ENCODE peak calls at places on chromosomes 2 and 18, in eight cellular contexts. W, A, O, M, K, N, Y and T are unnamed samples. For H3K9me3, the result is how much of the 10 kb centered on the place peaks cover.

GRCh38 chr2:230925443-230925878 is 419 bp upstream of the GPR55 start:
- DNase-seq in W (no peak), K (no peak), O (peak), N (peak), A (no peak), M (no peak), Y (peak), T (no peak)

GRCh38 chr2:220036431-220036830 is 409.0 kb downstream of the SLC4A3 start:
- DNase-seq in K (no peak), M (no peak), W (no peak), Y (no peak), A (no peak), O (no peak), N (no peak), T (no peak)

GRCh38 chr2:217919781-217920351 is 82.9 kb downstream of the TNS1 start:
- DNase-seq in W (no peak), M (no peak), A (peak), O (peak), K (peak), Y (no peak), N (no peak), T (no peak)

GRCh38 chr2:2850891-2851290 is 519.8 kb upstream of the MYT1L start:
- DNase-seq in W (no peak), O (no peak), Y (no peak), K (no peak), N (no peak), A (no peak), M (no peak), T (no peak)

GRCh38 chr2:1140389-1141003 is 189.8 kb downstream of the SNTG2 start:
- DNase-seq in A (no peak), W (peak), M (no peak), N (no peak), O (no peak), K (peak), Y (no peak), T (no peak)

GRCh38 chr2:164620873-164621760 is at the start of gene GRB14:
- DNase-seq in M (no peak), O (peak), N (no peak), K (no peak), W (no peak), A (no peak), Y (peak), T (no peak)

GRCh38 chr2:27663463-27664244 is at the start of the genes SLC4A1AP and SUPT7L:
- DNase-seq in N (peak), Y (peak), M (peak), A (peak), O (peak), K (peak), W (peak), T (peak)

GRCh38 chr2:131032393-131032836 is 60.8 kb downstream of the FAM168B start:
- DNase-seq in A (no peak), M (no peak), O (no peak), K (no peak), Y (no peak), N (peak), W (no peak), T (no peak)

GRCh38 chr2:231877533-231878456 is 48.4 kb downstream of the NPPC start:
- DNase-seq in K (no peak), A (no peak), W (no peak), M (no peak), N (peak), Y (no peak), O (no peak), T (peak)

GRCh38 chr18:37964885-37965571 is 399.4 kb upstream of the CELF4 start:
- DNase-seq in O (no peak), A (no peak), Y (no peak), N (no peak), W (no peak), K (no peak), M (no peak), T (no peak)

GRCh38 chr2:135093192-135093591 is 41.1 kb downstream of the RAB3GAP1 start:
- DNase-seq in K (no peak), Y (no peak), O (no peak), A (no peak), N (no peak), M (no peak), W (no peak), T (no peak)

GRCh38 chr2:194003911-194004310 is 1653.1 kb upstream of the SLC39A10 start:
- DNase-seq in O (no peak), W (no peak), Y (no peak), M (no peak), A (no peak), N (no peak), K (no peak), T (no peak)

GRCh38 chr18:38933322-38933721 is 1367.7 kb upstream of the CELF4 start:
- DNase-seq in M (no peak), Y (no peak), N (no peak), A (no peak), O (no peak), K (no peak), W (no peak), T (no peak)

GRCh38 chr2:201203916-201204654 is 21.1 kb downstream of the CASP10 start:
- DNase-seq in M (no peak), A (no peak), W (no peak), K (peak), Y (no peak), N (no peak), O (no peak), T (no peak)

GRCh38 chr2:58862234-58862633 is 621.1 kb upstream of the FANCL start:
- DNase-seq in A (no peak), K (no peak), O (no peak), N (no peak), Y (no peak), M (no peak), W (no peak), T (no peak)

GRCh38 chr18:58176915-58177717 is 133.1 kb downstream of the NEDD4L start:
- DNase-seq in O (no peak), N (no peak), K (peak), M (peak), W (no peak), Y (no peak), A (no peak), T (no peak)

GRCh38 chr2:207258191-207258991 is 92.6 kb upstream of the KLF7 start:
- DNase-seq in W (no peak), Y (no peak), M (peak), O (peak), A (peak), N (peak), K (peak), T (no peak)
- H3K4me3 ChIP-seq in W (peak), Y (no peak), M (no peak), O (no peak), A (no peak), N (no peak), K (no peak), T (no peak)

DNA sequence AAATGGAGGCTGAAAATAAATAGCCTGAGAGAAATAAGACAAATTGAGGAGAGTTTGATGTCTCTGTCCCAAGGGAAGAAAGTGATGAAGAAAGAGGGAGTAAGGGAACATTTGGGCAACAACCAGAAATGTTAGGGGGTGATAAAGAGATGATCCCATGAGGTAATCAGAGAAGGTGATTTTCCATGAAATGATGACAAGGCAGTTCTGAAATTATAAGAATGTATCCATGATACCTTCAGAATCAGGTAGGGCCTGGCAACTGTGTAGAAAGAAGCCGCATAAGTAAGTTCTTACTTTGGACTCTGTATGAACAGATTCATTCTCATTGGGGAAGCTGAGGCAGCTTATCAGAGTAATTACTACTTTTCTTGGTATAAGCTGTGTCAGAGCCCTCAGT is 106.1 kb downstream of the THSD7B start:
- DNase-seq in K (no peak), O (no peak), N (no peak), Y (no peak), M (no peak), A (no peak), W (no peak), T (no peak)
- H3K9me3 ChIP-seq in K (under half), O (under half), N (under half), Y (under half), M (under half), A (under half), W (under half), T (under half)

DNA sequence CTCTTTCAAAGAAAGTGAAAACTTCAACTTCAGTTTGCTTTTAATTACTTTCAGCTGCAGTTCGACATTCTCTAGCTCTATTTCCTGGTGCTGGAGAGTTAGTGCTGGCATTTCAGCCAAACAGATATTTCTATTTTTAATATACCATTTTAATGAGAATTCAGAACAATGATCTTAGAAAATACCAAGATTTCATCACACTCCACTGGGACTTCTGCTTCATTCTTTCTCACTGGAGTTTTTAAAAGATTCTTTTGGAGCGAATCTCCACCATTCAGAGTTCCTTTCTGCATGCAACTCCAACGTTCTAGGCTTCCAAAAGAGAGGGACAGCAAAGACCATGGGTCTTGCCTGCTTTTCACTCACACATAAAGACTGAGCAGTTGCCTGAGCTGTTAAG is 94.2 kb downstream of the CABLES1 start:
- DNase-seq in O (no peak), K (peak), W (no peak), M (no peak), A (no peak), N (no peak), Y (no peak), T (no peak)
- H3K27ac ChIP-seq in O (peak), K (no peak), W (no peak), M (peak), A (peak), N (peak), Y (peak), T (peak)

DNA sequence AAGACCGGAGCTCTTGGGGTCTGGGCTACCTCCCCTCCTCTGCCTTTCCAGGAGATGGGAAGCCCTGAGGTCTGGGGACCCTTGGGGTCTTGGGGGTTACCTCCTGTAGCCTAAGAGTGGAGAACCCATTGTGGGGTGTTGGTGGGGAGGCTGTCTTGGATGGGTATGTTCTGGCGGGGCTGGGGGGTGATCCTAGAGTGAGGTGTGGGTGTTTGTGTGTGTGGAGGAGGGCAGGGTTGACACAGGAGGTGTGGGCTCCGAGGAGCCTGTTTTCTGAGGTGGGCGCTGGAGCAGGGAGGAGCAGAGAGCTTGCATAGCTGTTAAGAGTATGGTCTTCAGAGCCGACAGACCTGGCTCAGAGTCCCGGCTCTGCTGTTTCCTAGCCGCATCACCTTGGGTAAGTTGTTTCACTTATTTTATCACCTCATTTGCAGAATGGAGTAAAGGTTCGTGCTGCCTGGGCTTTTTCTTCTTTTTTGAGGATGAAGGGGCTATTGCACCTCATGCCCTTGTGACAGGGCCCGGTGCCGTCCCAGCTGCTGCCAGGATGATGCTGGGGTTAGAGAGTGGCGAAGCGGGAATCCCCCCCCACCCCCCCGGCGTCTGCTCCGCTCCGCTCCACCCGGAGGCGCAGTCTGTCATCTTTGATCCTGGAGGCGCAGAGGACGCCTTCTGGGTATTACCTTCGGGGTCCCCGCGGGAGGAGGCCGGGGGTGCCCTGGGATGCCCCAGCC is 17.2 kb downstream of the TET3 start:
- DNase-seq in A (no peak), N (peak), W (no peak), M (no peak), O (no peak), Y (peak), K (no peak), T (no peak)
- H3K4me3 ChIP-seq in A (peak), N (peak), W (peak), M (peak), O (peak), Y (peak), K (no peak), T (peak)

GRCh38 chr2:108458082-108458481 is 9.1 kb downstream of the GCC2 start:
- DNase-seq in Y (no peak), O (no peak), K (no peak), W (no peak), A (no peak), M (no peak), N (no peak), T (no peak)
- H3K9me3 ChIP-seq in Y (under half), O (under half), K (under half), W (under half), A (under half), M (under half), N (under half), T (under half)

GRCh38 chr18:32372381-32373061 is 98.2 kb downstream of the GAREM1 start:
- DNase-seq in N (peak), M (no peak), A (no peak), O (no peak), W (no peak), K (peak), Y (no peak), T (no peak)

GRCh38 chr18:32371384-32371783 is 99.3 kb downstream of the GAREM1 start:
- DNase-seq in W (no peak), O (no peak), N (no peak), K (no peak), Y (no peak), A (no peak), M (no peak), T (no peak)

GRCh38 chr18:32366586-32367538 is 103.8 kb downstream of the GAREM1 start:
- DNase-seq in K (peak), A (no peak), W (no peak), O (no peak), Y (no peak), M (no peak), N (no peak), T (no peak)

GRCh38 chr18:32372047-32372380 is 98.7 kb downstream of the GAREM1 start:
- DNase-seq in N (no peak), K (no peak), W (no peak), A (no peak), O (no peak), Y (no peak), M (no peak), T (no peak)

DNA sequence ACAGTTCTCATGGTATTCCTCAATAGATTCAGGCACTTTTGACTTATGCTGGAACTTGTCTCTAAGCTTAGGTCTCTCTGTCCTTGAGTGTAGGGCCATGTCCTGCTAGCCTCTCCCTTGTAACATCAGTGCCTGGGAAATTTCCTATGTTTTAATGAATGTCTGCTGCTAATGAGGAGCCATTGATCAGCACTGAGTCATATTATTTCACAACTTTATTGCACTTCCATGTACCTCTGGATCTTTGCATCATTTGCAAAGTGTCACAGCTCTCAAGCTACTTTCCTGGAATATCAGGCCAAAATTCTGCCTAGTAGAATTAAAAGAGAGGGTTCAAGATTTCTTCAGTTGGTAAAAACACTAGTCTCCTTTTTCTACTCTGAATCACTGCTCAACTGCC is 102.5 kb downstream of the GAREM1 start:
- DNase-seq in Y (no peak), M (no peak), N (no peak), K (peak), W (no peak), O (no peak), A (no peak), T (no peak)
- H3K27ac ChIP-seq in Y (no peak), M (peak), N (peak), K (no peak), W (no peak), O (no peak), A (no peak), T (no peak)

GRCh38 chr2:197309369-197310231 is 980 bp downstream of the ANKRD44 start:
- DNase-seq in A (peak), W (peak), M (no peak), Y (peak), O (peak), K (no peak), N (peak), T (no peak)
- H3K4me3 ChIP-seq in A (peak), W (peak), M (peak), Y (peak), O (peak), K (peak), N (peak), T (peak)

DNA sequence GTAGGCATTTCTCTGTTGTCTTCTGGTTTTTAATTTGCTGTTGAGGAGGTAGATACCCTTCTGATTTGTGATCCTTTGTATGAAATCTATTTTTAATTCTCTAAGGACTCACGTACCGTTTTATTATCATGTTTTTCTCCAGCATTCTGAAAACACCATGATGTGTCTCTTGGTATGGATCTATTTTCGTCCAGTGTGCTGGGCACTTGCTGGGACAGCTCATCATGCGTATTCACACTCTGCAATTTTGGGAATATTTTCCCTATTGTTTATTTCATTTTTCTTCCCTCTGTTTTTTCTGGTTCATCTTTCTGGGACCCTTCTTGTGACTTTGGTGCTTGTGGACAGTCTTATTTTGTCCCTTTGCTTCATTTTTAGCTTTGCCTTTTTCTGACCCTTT is 21.9 kb downstream of the RPIA start:
- DNase-seq in M (no peak), K (no peak), N (no peak), O (no peak), W (no peak), A (no peak), Y (no peak), T (no peak)
- H3K9me3 ChIP-seq in M (under half), K (under half), N (under half), O (under half), W (under half), A (under half), Y (under half), T (under half)

GRCh38 chr2:21021430-21021829 is 22.4 kb downstream of the APOB start:
- DNase-seq in A (no peak), W (no peak), K (no peak), O (no peak), M (no peak), Y (no peak), N (no peak), T (no peak)
- H3K27ac ChIP-seq in A (no peak), W (no peak), K (no peak), O (no peak), M (no peak), Y (no peak), N (no peak), T (no peak)